ENCODE peak calls at places on chromosomes 12 and 14, in seven cellular contexts. O is CD4-positive, alpha-beta memory T cell; X is fibroblast of lung; K is Caco-2; U is thyroid gland; J is left ventricle myocardium inferior; C is A549. G is an unnamed sample.

GRCh38 chr12:132523576-132524331 is 33.8 kb downstream of the FBRSL1 start:
- DNase-seq in X (no peak), J (peak; percentile 68), U (peak; percentile 73), C (peak; percentile 69), O (peak; percentile 63), K (peak; percentile 78), G (no peak)

GRCh38 chr12:5688226-5688625 is 256.3 kb downstream of the NTF3 start:
- DNase-seq in C (no peak), J (no peak), U (no peak), O (no peak), K (no peak), X (no peak), G (no peak)

GRCh38 chr14:23478109-23478698 is 8.7 kb downstream of the NGDN start:
- DNase-seq in C (peak; percentile 71), U (peak; percentile 62), J (peak; percentile 26), K (peak; percentile 71), O (peak; percentile 71), X (peak; percentile 63), G (peak; percentile 44)

GRCh38 chr12:90080616-90081015 is 372.0 kb upstream of the ATP2B1 start:
- DNase-seq in J (no peak), U (no peak), C (no peak), K (no peak), O (no peak), X (no peak), G (no peak)

GRCh38 chr12:127619869-127620769 is 646.9 kb upstream of the TMEM132C start:
- DNase-seq in C (no peak), U (no peak), K (no peak), J (no peak), O (no peak), X (no peak), G (no peak)

GRCh38 chr14:68554231-68554630 is 238.6 kb downstream of the ZFP36L1 start:
- DNase-seq in O (no peak), J (no peak), C (no peak), U (peak; percentile 41), X (no peak), K (no peak), G (no peak)

GRCh38 chr12:126182619-126183236 is 1117.5 kb downstream of the AACS start:
- DNase-seq in X (peak; percentile 4), C (no peak), K (no peak), U (no peak), J (no peak), O (no peak), G (no peak)

GRCh38 chr12:112456029-112456428 is 37.3 kb downstream of the PTPN11 start:
- DNase-seq in C (no peak), K (no peak), O (no peak), J (no peak), U (no peak), X (no peak), G (no peak)

GRCh38 chr12:132664206-132665148 is 22.7 kb downstream of the POLE start:
- DNase-seq in C (no peak), U (no peak), O (no peak), J (no peak), K (no peak), X (no peak), G (no peak)

GRCh38 chr14:104063998-104064397 is 21.5 kb upstream of the ASPG start:
- DNase-seq in X (no peak), J (no peak), C (no peak), K (no peak), O (no peak), U (no peak), G (no peak)

GRCh38 chr12:110199360-110200123 is 75.4 kb downstream of the IFT81 start:
- DNase-seq in C (peak; percentile 70), U (no peak), X (peak; percentile 87), J (no peak), K (no peak), O (no peak), G (no peak)

GRCh38 chr14:36383674-36384421 is 63.4 kb upstream of the MBIP start:
- DNase-seq in O (no peak), C (no peak), J (peak; percentile 51), U (peak; percentile 93), K (no peak), X (no peak), G (peak; percentile 2)

GRCh38 chr14:24806061-24806678 is 172.2 kb upstream of the GZMB start:
- DNase-seq in X (peak; percentile 40), J (peak; percentile 68), U (peak; percentile 86), C (peak; percentile 68), O (no peak), K (peak; percentile 82), G (peak; percentile 62)

GRCh38 chr12:57908511-57908910 is 32.9 kb upstream of the ATP23 start:
- DNase-seq in U (no peak), X (no peak), O (no peak), J (no peak), C (no peak), K (no peak), G (no peak)

DNA sequence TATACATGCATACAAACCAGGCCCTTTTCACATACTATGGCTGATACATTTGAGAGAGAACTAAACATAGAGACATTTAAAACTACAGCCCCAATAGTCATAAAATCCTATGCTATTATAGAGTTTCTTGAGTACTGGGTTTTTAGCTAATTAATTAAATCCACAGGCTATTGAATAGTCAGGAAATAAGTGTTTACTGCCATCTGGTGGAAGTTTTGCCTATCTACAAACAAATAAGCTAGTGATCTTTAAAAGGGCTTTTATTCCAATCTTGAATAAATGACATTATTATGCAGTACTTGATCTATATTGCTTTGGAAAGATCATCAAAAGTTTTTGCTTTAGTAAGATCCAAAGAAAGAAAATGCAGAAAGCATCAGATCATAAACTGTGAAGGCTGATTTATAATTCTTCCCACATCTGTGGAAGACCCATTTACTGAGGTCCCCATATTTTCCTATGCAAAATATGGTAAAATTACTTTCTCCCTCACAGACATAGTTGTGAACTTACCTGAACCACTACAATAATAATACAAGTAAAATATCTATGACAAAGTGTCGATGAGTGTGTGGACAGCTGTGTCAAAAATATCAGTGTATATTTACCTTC is 131.3 kb downstream of the ITPR2 start:
- DNase-seq in J (no peak), X (peak; percentile 47), K (peak; percentile 30), C (peak; percentile 58), O (peak; percentile 19), U (no peak), G (peak; percentile 40)
- H3K4me1 ChIP-seq in J (peaks cover 20% of the 10 kb centered on the region), X (no peaks in the 10 kb centered on the region), K (peaks cover 23% of the 10 kb centered on the region), C (peaks cover 24% of the 10 kb centered on the region), O (no peaks in the 10 kb centered on the region), U (no peaks in the 10 kb centered on the region), G (peaks cover 7% of the 10 kb centered on the region)

GRCh38 chr12:116196752-116197718 is 80.5 kb downstream of the MED13L start:
- DNase-seq in C (no peak), U (no peak), K (no peak), X (peak; percentile 17), O (no peak), J (no peak), G (no peak)
- H3K4me1 ChIP-seq in C (peaks cover 60% of the 10 kb centered on the region), U (peaks cover 56% of the 10 kb centered on the region), K (peaks cover 7% of the 10 kb centered on the region), X (no peaks in the 10 kb centered on the region), O (peaks cover 49% of the 10 kb centered on the region), J (peaks cover 84% of the 10 kb centered on the region), G (no peaks in the 10 kb centered on the region)

GRCh38 chr12:111434049-111434448 is 28.3 kb downstream of the SH2B3 start:
- DNase-seq in O (no peak), X (no peak), J (no peak), C (no peak), U (no peak), K (no peak), G (no peak)

GRCh38 chr12:111436811-111437210 is 31.1 kb downstream of the SH2B3 start:
- DNase-seq in K (no peak), X (no peak), O (no peak), U (no peak), J (no peak), C (no peak), G (no peak)

GRCh38 chr12:111434680-111435338 is 29.1 kb downstream of the SH2B3 start:
- DNase-seq in X (peak; percentile 76), J (peak; percentile 76), U (peak; percentile 42), C (no peak), K (no peak), O (peak; percentile 90), G (no peak)

GRCh38 chr12:111436266-111436665 is 30.5 kb downstream of the SH2B3 start:
- DNase-seq in K (no peak), C (no peak), O (no peak), U (no peak), J (no peak), X (no peak), G (no peak)

DNA sequence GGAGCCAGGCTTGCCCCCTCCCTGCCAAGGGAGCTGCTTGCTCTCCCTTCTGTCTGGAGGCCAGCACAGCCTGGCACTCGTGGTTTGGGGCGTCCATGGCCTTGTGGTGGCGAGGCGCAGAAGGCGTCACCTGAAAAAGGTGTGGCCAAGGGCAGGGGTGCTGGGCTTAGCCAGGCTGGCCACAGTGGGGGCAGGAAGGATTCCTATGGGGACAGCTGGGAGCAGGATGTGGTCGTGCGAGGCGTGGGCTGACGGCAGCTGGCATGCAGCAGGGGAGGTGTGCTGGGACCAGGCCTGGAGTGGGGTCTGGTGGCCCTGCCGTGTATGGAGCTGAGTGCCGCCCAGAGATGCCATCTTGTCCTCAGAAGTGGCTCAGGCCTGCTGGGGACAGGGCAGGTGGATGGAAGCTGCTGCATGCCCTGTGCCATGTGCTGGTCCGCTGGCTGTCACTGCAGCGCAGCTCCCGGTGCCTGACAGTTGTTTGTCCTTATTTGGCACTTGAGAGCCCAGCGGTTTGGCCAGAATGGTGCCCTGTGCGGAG is 30.0 kb downstream of the SH2B3 start:
- DNase-seq in C (no peak), J (no peak), X (peak; percentile 40), U (peak; percentile 44), O (peak; percentile 33), K (no peak), G (no peak)
- H3K4me1 ChIP-seq in C (peaks cover 33% of the 10 kb centered on the region), J (peaks cover 100% of the 10 kb centered on the region), X (peaks cover 34% of the 10 kb centered on the region), U (peaks cover 18% of the 10 kb centered on the region), O (peaks cover 95% of the 10 kb centered on the region), K (no peaks in the 10 kb centered on the region), G (peaks cover 34% of the 10 kb centered on the region)

GRCh38 chr14:38248629-38249028 is 7.3 kb downstream of the CLEC14A start:
- DNase-seq in X (no peak), K (no peak), U (no peak), C (no peak), J (no peak), O (no peak), G (no peak)
- H3K4me1 ChIP-seq in X (no peaks in the 10 kb centered on the region), K (no peaks in the 10 kb centered on the region), U (no peaks in the 10 kb centered on the region), C (no peaks in the 10 kb centered on the region), J (peaks cover 22% of the 10 kb centered on the region), O (no peaks in the 10 kb centered on the region), G (no peaks in the 10 kb centered on the region)

DNA sequence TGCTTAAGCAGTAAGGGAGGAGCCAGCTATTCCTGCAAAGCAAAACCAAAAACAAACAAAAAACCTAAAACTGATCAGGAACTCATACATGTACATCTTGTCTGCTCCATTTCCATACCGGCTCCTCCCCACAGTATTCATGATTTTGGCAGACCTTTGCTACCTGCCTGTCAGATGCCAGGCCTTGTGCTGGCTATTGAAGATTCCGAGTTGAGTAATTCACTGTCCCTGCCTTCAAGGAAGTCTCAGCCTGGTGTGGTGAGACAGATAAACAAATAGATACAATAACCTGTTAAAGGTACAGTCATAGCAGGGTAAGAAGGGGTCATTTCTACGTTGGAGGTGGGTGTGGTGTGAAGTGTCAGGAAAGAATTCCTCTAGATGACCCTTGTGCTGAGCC is 42.7 kb downstream of the SUSD6 start:
- DNase-seq in X (no peak), C (peak; percentile 54), J (no peak), O (no peak), U (no peak), K (no peak), G (peak; percentile 93)
- H3K4me1 ChIP-seq in X (peaks cover 16% of the 10 kb centered on the region), C (peaks cover 77% of the 10 kb centered on the region), J (peaks cover 92% of the 10 kb centered on the region), O (peaks cover 80% of the 10 kb centered on the region), U (peaks cover 69% of the 10 kb centered on the region), K (peaks cover 84% of the 10 kb centered on the region), G (peaks cover 100% of the 10 kb centered on the region)

GRCh38 chr12:124451637-124452243 is 115.7 kb downstream of the NCOR2 start:
- DNase-seq in U (no peak), K (no peak), X (no peak), J (no peak), O (no peak), C (no peak), G (no peak)
- H3K4me1 ChIP-seq in U (peaks cover 14% of the 10 kb centered on the region), K (no peaks in the 10 kb centered on the region), X (peaks cover 24% of the 10 kb centered on the region), J (peaks cover 58% of the 10 kb centered on the region), O (peaks cover 63% of the 10 kb centered on the region), C (peaks cover 36% of the 10 kb centered on the region), G (peaks cover 32% of the 10 kb centered on the region)

GRCh38 chr14:31197671-31198070 is 9.9 kb downstream of the HECTD1 start:
- DNase-seq in O (no peak), K (no peak), X (no peak), U (no peak), J (no peak), C (no peak), G (no peak)
- H3K4me1 ChIP-seq in O (peaks cover 51% of the 10 kb centered on the region), K (peaks cover 8% of the 10 kb centered on the region), X (peaks cover 11% of the 10 kb centered on the region), U (peaks cover 17% of the 10 kb centered on the region), J (peaks cover 74% of the 10 kb centered on the region), C (peaks cover 65% of the 10 kb centered on the region), G (no peaks in the 10 kb centered on the region)

G was measured in PC-9.